ENCODE peak calls at places on chromosome X, in five cellular contexts. D, U, E, O and Q are unnamed samples.

GRCh38 chrX:134670241-134670811 is 12.1 kb upstream of the PLAC1 start:
- DNase-seq in D (peak; percentile 51), E (peak; percentile 3), O (peak; percentile 48), U (no peak), Q (no peak)

GRCh38 chrX:153667931-153668396 is 5.6 kb downstream of the PNCK start:
- DNase-seq in U (peak; percentile 85), O (peak; percentile 87), D (peak; percentile 83), E (peak; percentile 82), Q (peak; percentile 94)

GRCh38 chrX:20414781-20415445 is 148.2 kb upstream of the RPS6KA3 start:
- DNase-seq in U (no peak), E (no peak), D (no peak), O (no peak), Q (no peak)

GRCh38 chrX:50691820-50692219 is 122.2 kb downstream of the SHROOM4 start:
- DNase-seq in D (no peak), E (peak; percentile 67), O (no peak), U (no peak), Q (peak; percentile 13)

GRCh38 chrX:153736071-153736820 is 11.6 kb downstream of the ABCD1 start:
- DNase-seq in U (no peak), E (no peak), O (no peak), D (no peak), Q (no peak)

GRCh38 chrX:57367649-57368048 is 81.1 kb downstream of the FAAH2 start:
- DNase-seq in D (no peak), O (no peak), E (no peak), U (no peak), Q (no peak)

GRCh38 chrX:42466706-42467105 is 311.3 kb downstream of the PPP1R2C start:
- DNase-seq in D (no peak), E (no peak), U (no peak), O (no peak), Q (no peak)

GRCh38 chrX:5907202-5907601 is 321.5 kb downstream of the NLGN4X start:
- DNase-seq in O (no peak), E (peak; percentile 35), U (no peak), D (no peak), Q (no peak)

GRCh38 chrX:152245231-152245630 is 106.9 kb upstream of the MAGEA10 start:
- DNase-seq in U (no peak), O (no peak), D (no peak), E (no peak), Q (no peak)

GRCh38 chrX:70852294-70852693 is 56.2 kb downstream of the TEX11 start:
- DNase-seq in O (no peak), U (no peak), E (no peak), D (no peak), Q (no peak)

GRCh38 chrX:23317799-23318724 is 16.6 kb upstream of the PTCHD1 start:
- DNase-seq in U (no peak), E (peak; percentile 61), O (no peak), D (no peak), Q (peak; percentile 41)

GRCh38 chrX:11138498-11139390 is 27.6 kb downstream of the HCCS start:
- DNase-seq in E (no peak), D (no peak), O (no peak), U (no peak), Q (no peak)

GRCh38 chrX:71617742-71618141 is 569 bp downstream of the CXCR3 start:
- DNase-seq in U (no peak), E (no peak), O (no peak), D (no peak), Q (no peak)

GRCh38 chrX:30190426-30190825 is 24.9 kb upstream of the MAGEB2 start:
- DNase-seq in U (no peak), E (no peak), D (no peak), O (no peak), Q (no peak)

GRCh38 chrX:30196322-30196721 is 19.0 kb upstream of the MAGEB2 start:
- DNase-seq in U (no peak), E (peak; percentile 13), O (no peak), D (no peak), Q (no peak)
- TF ChIP-seq CTCF in U (no peak), E (peak; percentile 46), O (no peak), D (no peak), Q (no peak)

GRCh38 chrX:63430026-63430425 is 78.9 kb upstream of the SPIN4 start:
- DNase-seq in D (no peak), E (no peak), U (no peak), O (no peak), Q (no peak)

GRCh38 chrX:63434206-63434605 is 83.1 kb upstream of the SPIN4 start:
- DNase-seq in O (no peak), D (no peak), E (no peak), U (no peak), Q (no peak)

GRCh38 chrX:63426519-63426918 is 75.4 kb upstream of the SPIN4 start:
- DNase-seq in O (no peak), E (no peak), U (no peak), D (no peak), Q (no peak)

GRCh38 chrX:63424063-63424462 is 72.9 kb upstream of the SPIN4 start:
- DNase-seq in D (no peak), E (no peak), U (no peak), O (no peak), Q (no peak)

GRCh38 chrX:63428348-63428747 is 77.2 kb upstream of the SPIN4 start:
- DNase-seq in E (no peak), D (no peak), O (no peak), U (no peak), Q (no peak)
- H3K9me3 ChIP-seq in E (peaks cover 6% of the 10 kb centered on the region), D (no peaks in the 10 kb centered on the region), O (no peaks in the 10 kb centered on the region), U (no peaks in the 10 kb centered on the region), Q (no peaks in the 10 kb centered on the region)

DNA sequence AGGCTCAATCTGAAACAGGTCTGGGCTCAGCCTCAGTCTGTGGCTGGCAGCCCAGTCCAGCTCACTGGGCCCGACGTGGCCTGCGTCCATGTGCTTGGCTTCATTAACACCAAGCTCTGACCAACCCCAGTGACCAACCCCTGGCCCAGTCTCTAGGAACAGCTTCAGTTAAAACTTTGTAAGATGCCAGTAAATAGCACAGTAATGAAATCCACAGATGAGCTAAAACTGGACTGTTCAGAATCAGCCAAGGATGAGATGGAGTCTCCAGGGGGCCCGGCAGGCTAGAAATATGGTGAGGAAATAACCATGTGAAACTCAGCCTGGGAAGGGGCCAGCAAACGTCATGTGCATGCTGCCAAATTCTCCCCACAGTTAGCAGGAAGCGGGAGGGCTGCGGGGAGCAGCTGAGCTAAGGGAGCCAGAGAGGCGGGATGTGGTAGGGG is 37.1 kb upstream of the XPNPEP2 start:
- DNase-seq in E (no peak), O (no peak), U (peak; percentile 84), D (no peak), Q (no peak)
- H3K27ac ChIP-seq in E (no peak overlapping the region), O (no peak overlapping the region), U (no peak overlapping the region), D (no peak overlapping the region), Q (no peak overlapping the region)

GRCh38 chrX:119391279-119391678 is 7.9 kb upstream of the SLC25A43 start:
- DNase-seq in O (peak; percentile 29), E (no peak), U (no peak), D (no peak), Q (peak; percentile 9)
- TF ChIP-seq CTCF in O (no peak), E (no peak), U (peak; percentile 12), D (peak; percentile 18), Q (peak; percentile 30)

DNA sequence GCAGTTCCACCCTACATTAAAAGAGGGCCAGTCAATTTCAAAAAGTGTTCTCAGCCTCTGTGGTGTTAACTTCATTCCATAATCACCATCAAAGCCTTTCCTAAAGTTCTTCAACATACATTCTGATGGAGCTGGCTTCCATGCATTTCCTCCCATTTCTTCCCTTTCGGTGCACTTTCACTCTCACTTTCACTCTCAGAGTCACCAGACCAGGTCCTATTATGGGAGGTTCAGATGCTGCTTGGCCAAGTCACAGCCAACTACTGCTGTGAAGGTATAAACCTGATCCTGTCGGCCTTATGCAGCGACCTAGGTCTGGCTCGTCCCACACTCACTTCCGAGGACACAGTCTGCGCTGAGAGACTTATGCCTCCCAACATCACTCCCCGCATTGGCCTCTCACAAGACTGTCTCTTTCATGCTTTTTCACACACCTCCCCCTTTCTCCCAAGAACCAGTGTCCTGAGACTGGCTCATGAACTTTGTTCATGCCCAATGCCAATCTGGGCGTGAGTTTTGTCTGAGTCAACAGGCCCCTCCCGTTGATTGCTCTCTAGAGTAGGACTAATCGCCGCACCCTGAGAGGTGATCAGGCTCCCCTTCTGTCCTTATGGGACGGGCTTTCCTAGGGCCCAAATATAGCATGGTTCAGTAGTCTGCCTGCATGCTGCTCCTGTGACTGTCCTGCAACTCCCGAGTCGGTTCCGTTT is 60.8 kb upstream of the XAGE1B start:
- DNase-seq in E (no peak), U (no peak), O (no peak), D (no peak), Q (no peak)
- H3K9me3 ChIP-seq in E (no peaks in the 10 kb centered on the region), U (no peaks in the 10 kb centered on the region), O (no peaks in the 10 kb centered on the region), D (no peaks in the 10 kb centered on the region), Q (no peaks in the 10 kb centered on the region)

GRCh38 chrX:111270339-111270738 is at the start of gene CAPN6:
- DNase-seq in U (peak; percentile 56), E (peak; percentile 77), O (peak; percentile 38), D (no peak), Q (no peak)
- H3K27ac ChIP-seq in U (no peak within 1 kb of the TSS), E (no peak within 1 kb of the TSS), O (no peak within 1 kb of the TSS), D (no peak within 1 kb of the TSS), Q (no peak within 1 kb of the TSS)

GRCh38 chrX:133177202-133177601 is 41.0 kb downstream of the TFDP3 start:
- DNase-seq in D (no peak), O (no peak), U (no peak), E (no peak), Q (no peak)

GRCh38 chrX:133185119-133185518 is 33.0 kb downstream of the TFDP3 start:
- DNase-seq in E (no peak), O (no peak), U (no peak), D (no peak), Q (no peak)

GRCh38 chrX:133183806-133184205 is 34.3 kb downstream of the TFDP3 start:
- DNase-seq in U (no peak), O (no peak), E (no peak), D (no peak), Q (no peak)

GRCh38 chrX:133179500-133179899 is 38.7 kb downstream of the TFDP3 start:
- DNase-seq in O (no peak), E (no peak), D (no peak), U (no peak), Q (no peak)
- TF ChIP-seq CTCF in O (no peak), E (peak; percentile 30), D (no peak), U (no peak), Q (no peak)

GRCh38 chrX:137574102-137574783 is 8.3 kb downstream of the ZIC3 start:
- DNase-seq in O (no peak), U (no peak), E (peak; percentile 81), D (no peak), Q (no peak)

GRCh38 chrX:137573356-137574101 is 7.6 kb downstream of the ZIC3 start:
- DNase-seq in O (no peak), E (peak; percentile 92), U (no peak), D (no peak), Q (no peak)

GRCh38 chrX:137574784-137575298 is 8.9 kb downstream of the ZIC3 start:
- DNase-seq in D (no peak), E (peak; percentile 32), U (no peak), O (no peak), Q (no peak)

DNA sequence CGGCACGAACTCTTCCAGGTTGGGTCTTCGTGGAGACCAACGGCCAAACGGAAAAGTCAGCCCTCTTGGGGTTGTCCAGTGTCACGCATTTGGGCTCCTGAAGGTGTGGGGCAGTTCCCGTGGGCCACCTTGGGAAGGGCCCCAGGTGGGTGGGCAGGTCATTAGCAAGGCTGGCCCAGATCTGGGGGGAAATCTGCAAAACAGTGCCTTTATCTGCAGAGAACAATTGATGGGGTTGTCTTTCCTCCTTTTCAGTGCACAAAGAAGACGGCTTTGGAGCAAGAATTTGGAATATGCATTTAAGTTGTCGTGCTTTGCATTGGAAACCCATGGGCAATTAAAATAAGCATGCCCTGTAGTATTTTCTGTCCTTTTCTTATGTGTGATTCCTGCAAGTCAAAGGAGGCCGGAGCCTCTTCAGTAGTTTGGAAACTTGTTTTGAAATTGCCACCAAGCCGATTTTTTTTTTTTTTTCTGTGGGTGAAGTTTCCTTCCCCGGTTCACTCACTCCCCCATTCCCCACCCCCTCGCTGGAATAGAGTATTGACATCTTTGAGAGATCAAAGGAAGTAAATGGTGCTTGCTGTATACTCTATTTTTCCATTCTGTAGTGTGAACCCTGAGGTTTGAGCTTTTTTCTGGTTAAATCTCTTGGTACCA is 9.8 kb downstream of the ZIC3 start:
- DNase-seq in O (no peak), U (no peak), E (peak; percentile 41), D (no peak), Q (no peak)
- H3K9me3 ChIP-seq in O (peaks cover 18% of the 10 kb centered on the region), U (no peaks in the 10 kb centered on the region), E (peaks cover 12% of the 10 kb centered on the region), D (no peaks in the 10 kb centered on the region), Q (peaks cover 3% of the 10 kb centered on the region)